ENCODE peak calls at places on chromosome 10, in four cellular contexts. One of them, this sample, is unnamed.

GRCh38 chr10:1648648-1649047 is 88.7 kb downstream of the ADARB2 start:
- DNase-seq in CD8-positive, alpha-beta memory T cell: no peak
- DNase-seq in activated effector memory CD4-positive, alpha-beta T cell treated with Interleukin-2 at 50 U/mL for 16 hours: no peak
- DNase-seq in SW480: no peak
- DNase-seq in this sample: no peak

GRCh38 chr10:126147866-126148578 is 240.3 kb downstream of the ADAM12 start:
- DNase-seq in CD8-positive, alpha-beta memory T cell: no peak
- DNase-seq in SW480: peak
- DNase-seq in activated effector memory CD4-positive, alpha-beta T cell treated with Interleukin-2 at 50 U/mL for 16 hours: no peak
- DNase-seq in this sample: no peak

GRCh38 chr10:22340362-22341189 is 4.7 kb upstream of the SPAG6 start:
- DNase-seq in activated effector memory CD4-positive, alpha-beta T cell treated with Interleukin-2 at 50 U/mL for 16 hours: no peak
- DNase-seq in SW480: peak
- DNase-seq in CD8-positive, alpha-beta memory T cell: peak
- DNase-seq in this sample: no peak

GRCh38 chr10:116690356-116691078 is 51.8 kb downstream of the HSPA12A start:
- DNase-seq in activated effector memory CD4-positive, alpha-beta T cell treated with Interleukin-2 at 50 U/mL for 16 hours: no peak
- DNase-seq in SW480: no peak
- DNase-seq in CD8-positive, alpha-beta memory T cell: no peak
- DNase-seq in this sample: peak

GRCh38 chr10:132326925-132327324 is 5.1 kb upstream of the LRRC27 start:
- DNase-seq in activated effector memory CD4-positive, alpha-beta T cell treated with Interleukin-2 at 50 U/mL for 16 hours: no peak
- DNase-seq in CD8-positive, alpha-beta memory T cell: no peak
- DNase-seq in SW480: no peak
- DNase-seq in this sample: no peak

GRCh38 chr10:95651346-95652115 is 5.0 kb downstream of the ALDH18A1 start:
- DNase-seq in activated effector memory CD4-positive, alpha-beta T cell treated with Interleukin-2 at 50 U/mL for 16 hours: no peak
- DNase-seq in CD8-positive, alpha-beta memory T cell: no peak
- DNase-seq in SW480: no peak
- DNase-seq in this sample: no peak

GRCh38 chr10:110850990-110851389 is 20.7 kb upstream of the PDCD4 start:
- DNase-seq in CD8-positive, alpha-beta memory T cell: no peak
- DNase-seq in activated effector memory CD4-positive, alpha-beta T cell treated with Interleukin-2 at 50 U/mL for 16 hours: no peak
- DNase-seq in SW480: peak
- DNase-seq in this sample: no peak

GRCh38 chr10:117980216-117980615 is 66.5 kb downstream of the RAB11FIP2 start:
- DNase-seq in CD8-positive, alpha-beta memory T cell: no peak
- DNase-seq in activated effector memory CD4-positive, alpha-beta T cell treated with Interleukin-2 at 50 U/mL for 16 hours: no peak
- DNase-seq in SW480: peak
- DNase-seq in this sample: no peak

GRCh38 chr10:30862486-30862885 is 169.2 kb downstream of the ZNF438 start:
- DNase-seq in SW480: no peak
- DNase-seq in CD8-positive, alpha-beta memory T cell: no peak
- DNase-seq in activated effector memory CD4-positive, alpha-beta T cell treated with Interleukin-2 at 50 U/mL for 16 hours: no peak
- DNase-seq in this sample: no peak

GRCh38 chr10:113047605-113047962 is 97.5 kb downstream of the TCF7L2 start:
- DNase-seq in SW480: no peak
- DNase-seq in CD8-positive, alpha-beta memory T cell: no peak
- DNase-seq in activated effector memory CD4-positive, alpha-beta T cell treated with Interleukin-2 at 50 U/mL for 16 hours: no peak
- DNase-seq in this sample: no peak

GRCh38 chr10:94315975-94316464 is 46.7 kb downstream of the NOC3L start:
- DNase-seq in activated effector memory CD4-positive, alpha-beta T cell treated with Interleukin-2 at 50 U/mL for 16 hours: no peak
- DNase-seq in SW480: no peak
- DNase-seq in CD8-positive, alpha-beta memory T cell: no peak
- DNase-seq in this sample: no peak

GRCh38 chr10:16016688-16017087 is 156.4 kb upstream of the MINDY3 start:
- DNase-seq in CD8-positive, alpha-beta memory T cell: no peak
- DNase-seq in activated effector memory CD4-positive, alpha-beta T cell treated with Interleukin-2 at 50 U/mL for 16 hours: no peak
- DNase-seq in SW480: no peak
- DNase-seq in this sample: no peak

GRCh38 chr10:4902571-4903011 is 60.6 kb upstream of the AKR1C1 start:
- DNase-seq in activated effector memory CD4-positive, alpha-beta T cell treated with Interleukin-2 at 50 U/mL for 16 hours: no peak
- DNase-seq in CD8-positive, alpha-beta memory T cell: no peak
- DNase-seq in SW480: no peak
- DNase-seq in this sample: no peak

GRCh38 chr10:4704034-4704545 is 121.9 kb upstream of the AKR1E2 start:
- DNase-seq in CD8-positive, alpha-beta memory T cell: no peak
- DNase-seq in activated effector memory CD4-positive, alpha-beta T cell treated with Interleukin-2 at 50 U/mL for 16 hours: no peak
- DNase-seq in SW480: peak
- DNase-seq in this sample: peak

GRCh38 chr10:133275683-133276092 is 980 bp downstream of the ADAM8 start:
- DNase-seq in SW480: no peak
- DNase-seq in CD8-positive, alpha-beta memory T cell: peak
- DNase-seq in activated effector memory CD4-positive, alpha-beta T cell treated with Interleukin-2 at 50 U/mL for 16 hours: peak
- DNase-seq in this sample: no peak

GRCh38 chr10:63273575-63273974 is 140.4 kb downstream of the NRBF2 start:
- DNase-seq in CD8-positive, alpha-beta memory T cell: peak
- DNase-seq in SW480: no peak
- DNase-seq in activated effector memory CD4-positive, alpha-beta T cell treated with Interleukin-2 at 50 U/mL for 16 hours: no peak
- DNase-seq in this sample: no peak

GRCh38 chr10:13716161-13717071 is 129.7 kb downstream of the PRPF18 start:
- DNase-seq in activated effector memory CD4-positive, alpha-beta T cell treated with Interleukin-2 at 50 U/mL for 16 hours: no peak
- DNase-seq in CD8-positive, alpha-beta memory T cell: no peak
- DNase-seq in SW480: no peak
- DNase-seq in this sample: no peak

GRCh38 chr10:35335718-35336083 is 608 bp upstream of the CCNY start:
- DNase-seq in CD8-positive, alpha-beta memory T cell: peak
- DNase-seq in activated effector memory CD4-positive, alpha-beta T cell treated with Interleukin-2 at 50 U/mL for 16 hours: no peak
- DNase-seq in SW480: no peak
- DNase-seq in this sample: no peak

GRCh38 chr10:34655286-34656170 is 159.6 kb downstream of the PARD3 start:
- DNase-seq in activated effector memory CD4-positive, alpha-beta T cell treated with Interleukin-2 at 50 U/mL for 16 hours: no peak
- DNase-seq in CD8-positive, alpha-beta memory T cell: peak
- DNase-seq in SW480: peak
- DNase-seq in this sample: peak

GRCh38 chr10:92290076-92290836 is 622 bp downstream of the CPEB3 start:
- DNase-seq in activated effector memory CD4-positive, alpha-beta T cell treated with Interleukin-2 at 50 U/mL for 16 hours: peak
- DNase-seq in CD8-positive, alpha-beta memory T cell: peak
- DNase-seq in SW480: peak
- DNase-seq in this sample: peak

GRCh38 chr10:69372126-69372980 is 44.4 kb downstream of the TACR2 start:
- DNase-seq in CD8-positive, alpha-beta memory T cell: no peak
- DNase-seq in SW480: no peak
- DNase-seq in activated effector memory CD4-positive, alpha-beta T cell treated with Interleukin-2 at 50 U/mL for 16 hours: no peak
- DNase-seq in this sample: no peak

GRCh38 chr10:77565590-77566023 is 72.0 kb downstream of the KCNMA1 start:
- DNase-seq in SW480: no peak
- DNase-seq in CD8-positive, alpha-beta memory T cell: no peak
- DNase-seq in activated effector memory CD4-positive, alpha-beta T cell treated with Interleukin-2 at 50 U/mL for 16 hours: no peak
- DNase-seq in this sample: no peak

GRCh38 chr10:55180357-55180756 is 379.3 kb upstream of the PCDH15 start:
- DNase-seq in SW480: no peak
- DNase-seq in activated effector memory CD4-positive, alpha-beta T cell treated with Interleukin-2 at 50 U/mL for 16 hours: no peak
- DNase-seq in CD8-positive, alpha-beta memory T cell: no peak
- DNase-seq in this sample: no peak

This sample was measured in mucosa of gallbladder.